ENCODE peak calls at places on chromosomes 7 and 10, in ten cellular contexts. P, W, I, C, A, L, K, S, V and Y are unnamed samples.
A peak's percentile ranks its signal among the peaks of the same experiment; 100 is the strongest.

GRCh38 chr10:114103286-114103685 is 59.6 kb downstream of the ADRB1 start:
- ATAC-seq in C (no peak), W (peak; percentile 55), L (no peak), A (no peak), V (no peak), I (peak; percentile 74), P (peak; percentile 88), S (peak; percentile 68), K (no peak), Y (peak; percentile 62)

GRCh38 chr7:128393526-128394330 is 16.1 kb downstream of the IMPDH1 start:
- ATAC-seq in A (no peak), L (no peak), V (no peak), W (no peak), I (no peak), P (no peak), C (no peak), S (no peak), K (no peak), Y (no peak)

GRCh38 chr7:137727413-137727812 is 119.4 kb downstream of the DGKI start:
- ATAC-seq in A (no peak), V (no peak), P (no peak), I (no peak), L (no peak), K (no peak), S (no peak), C (no peak), W (no peak), Y (no peak)

GRCh38 chr10:5343561-5343960 is 21.2 kb upstream of the UCN3 start:
- ATAC-seq in K (peak; percentile 42), W (no peak), C (no peak), V (peak; percentile 37), I (no peak), S (no peak), P (no peak), A (no peak), L (no peak), Y (no peak)

GRCh38 chr10:61456095-61456789 is 3.1 kb upstream of the TMEM26 start:
- ATAC-seq in C (no peak), S (no peak), K (no peak), I (no peak), P (peak; percentile 71), A (no peak), W (no peak), V (no peak), L (no peak), Y (no peak)

GRCh38 chr10:114427124-114427852 is 23.0 kb upstream of the AFAP1L2 start:
- ATAC-seq in P (peak; percentile 19), V (no peak), C (peak; percentile 36), L (no peak), S (peak; percentile 10), I (peak; percentile 40), W (peak; percentile 82), K (no peak), A (no peak), Y (no peak)

GRCh38 chr7:23247101-23247601 is 576 bp downstream of the GPNMB start:
- ATAC-seq in L (no peak), W (peak; percentile 55), S (peak; percentile 14), A (no peak), I (peak; percentile 46), K (no peak), C (no peak), V (no peak), P (peak; percentile 27), Y (peak; percentile 15)

GRCh38 chr7:17298840-17299476 is 506 bp downstream of the AHR start:
- ATAC-seq in K (peak; percentile 59), L (peak; percentile 60), A (peak; percentile 60), P (peak; percentile 63), I (peak; percentile 62), C (peak; percentile 27), S (peak; percentile 73), W (peak; percentile 69), V (peak; percentile 60), Y (peak; percentile 43)

GRCh38 chr7:925601-926000 is 28.9 kb downstream of the ADAP1 start:
- ATAC-seq in C (no peak), S (peak; percentile 40), L (no peak), I (peak; percentile 22), W (peak; percentile 20), P (no peak), V (no peak), A (peak; percentile 63), K (no peak), Y (no peak)

GRCh38 chr7:76364198-76364584 is 5.4 kb upstream of the YWHAG start:
- ATAC-seq in K (no peak), L (peak; percentile 30), V (no peak), P (peak; percentile 2), A (no peak), W (peak; percentile 1), S (no peak), C (no peak), I (peak; percentile 3), Y (no peak)

GRCh38 chr7:2717293-2717904 is 29.4 kb downstream of the AMZ1 start:
- ATAC-seq in L (no peak), P (peak; percentile 57), S (peak; percentile 89), C (peak; percentile 96), V (peak; percentile 37), A (no peak), I (peak; percentile 66), W (peak; percentile 52), K (no peak), Y (peak; percentile 46)

GRCh38 chr7:4725014-4725951 is 43.2 kb downstream of the FOXK1 start:
- ATAC-seq in L (peak; percentile 90), V (peak; percentile 83), C (peak; percentile 90), A (peak; percentile 81), I (peak; percentile 81), K (peak; percentile 84), S (peak; percentile 74), P (peak; percentile 90), W (peak; percentile 89), Y (peak; percentile 76)

GRCh38 chr7:38858281-38858884 is 50.6 kb downstream of the VPS41 start:
- ATAC-seq in L (no peak), K (no peak), W (no peak), I (no peak), C (no peak), P (peak; percentile 57), A (no peak), S (peak; percentile 90), V (no peak), Y (no peak)

GRCh38 chr10:122852261-122852660 is 6.6 kb upstream of the CUZD1 start:
- ATAC-seq in W (no peak), L (no peak), A (no peak), P (no peak), C (no peak), K (no peak), I (no peak), V (no peak), S (no peak), Y (no peak)

GRCh38 chr10:48509974-48510692 is 94.7 kb downstream of the ARHGAP22 start:
- ATAC-seq in C (no peak), P (no peak), V (no peak), I (peak; percentile 18), K (no peak), L (no peak), S (no peak), A (no peak), W (no peak), Y (no peak)

GRCh38 chr7:107609861-107610260 is 29.8 kb downstream of the BCAP29 start:
- ATAC-seq in P (no peak), L (no peak), I (peak; percentile 82), S (no peak), V (no peak), K (no peak), C (peak; percentile 92), W (peak; percentile 55), A (no peak), Y (peak; percentile 36)

GRCh38 chr7:6106140-6106904 is 75.1 kb downstream of the ANKRD61 start:
- ATAC-seq in P (peak; percentile 7), A (no peak), V (peak; percentile 4), C (no peak), K (peak; percentile 25), S (peak; percentile 6), W (no peak), I (no peak), L (no peak), Y (no peak)

GRCh38 chr7:129793506-129794310 is 159.1 kb downstream of the UBE2H start:
- ATAC-seq in A (no peak), C (no peak), S (no peak), V (no peak), W (no peak), K (no peak), L (no peak), P (no peak), I (no peak), Y (no peak)

GRCh38 chr10:97765201-97765600 is 6.6 kb downstream of the SFRP5 start:
- ATAC-seq in K (no peak), V (no peak), P (no peak), A (no peak), L (no peak), W (no peak), C (peak; percentile 50), I (no peak), S (peak; percentile 77), Y (no peak)